ENCODE peak calls at places on chromosome X, in four cellular contexts. Z is upper lobe of right lung; X is OCI-LY7; O is CD8-positive, alpha-beta memory T cell. Q is an unnamed sample. For H3K4me1, the result is how much of the 10 kb centered on the place peaks cover.

GRCh38 chrX:151935358-151935757 is 22.7 kb downstream of the MAGEA4 start:
- DNase-seq in Z (no peak), X (no peak), O (no peak), Q (no peak)

GRCh38 chrX:153573999-153574398 is 24.9 kb downstream of the CCNQ start:
- DNase-seq in Z (no peak), X (peak), O (no peak), Q (no peak)

GRCh38 chrX:123859409-123859827 is 435 bp upstream of the XIAP start:
- DNase-seq in Z (no peak), X (peak), O (peak), Q (no peak)

GRCh38 chrX:150486011-150486410 is 82.4 kb upstream of the MTM1 start:
- DNase-seq in Z (no peak), X (peak), O (peak), Q (no peak)

GRCh38 chrX:72016881-72017783 is 106.5 kb downstream of the NHSL2 start:
- DNase-seq in Z (no peak), X (no peak), O (no peak), Q (no peak)

GRCh38 chrX:55489315-55490009 is at the start of gene USP51:
- DNase-seq in Z (peak), X (peak), O (peak), Q (no peak)

GRCh38 chrX:5113128-5113527 is 1115.5 kb downstream of the NLGN4X start:
- DNase-seq in Z (no peak), X (peak), O (no peak), Q (no peak)

GRCh38 chrX:119690921-119691716 is 1.8 kb downstream of the SEPTIN6 start:
- DNase-seq in Z (no peak), X (no peak), O (peak), Q (no peak)

GRCh38 chrX:74450803-74451449 is 29.6 kb downstream of the SLC16A2 start:
- DNase-seq in Z (no peak), X (no peak), O (no peak), Q (peak)

GRCh38 chrX:3712870-3713224 is 602 bp downstream of the PRKX start:
- DNase-seq in Z (no peak), X (no peak), O (no peak), Q (peak)

GRCh38 chrX:52346462-52347165 is 22.2 kb upstream of the XAGE2 start:
- DNase-seq in Z (no peak), X (no peak), O (no peak), Q (no peak)

GRCh38 chrX:38375888-38376287 is 23.5 kb downstream of the OTC start:
- DNase-seq in Z (no peak), X (peak), O (no peak), Q (no peak)

GRCh38 chrX:41087219-41087618 is 2.0 kb downstream of the USP9X start:
- DNase-seq in Z (no peak), X (no peak), O (no peak), Q (no peak)

GRCh38 chrX:42220083-42220482 is 296.7 kb upstream of the CASK start:
- DNase-seq in Z (no peak), X (no peak), O (no peak), Q (no peak)

GRCh38 chrX:373641-374471 is 12.9 kb downstream of the PPP2R3B start:
- DNase-seq in Z (no peak), X (peak), O (no peak), Q (peak)

GRCh38 chrX:72100051-72100755 is 31.5 kb downstream of the RTL5 start:
- DNase-seq in Z (no peak), X (no peak), O (no peak), Q (no peak)

GRCh38 chrX:8067754-8068469 is 103.2 kb downstream of the VCX2 start:
- DNase-seq in Z (no peak), X (no peak), O (no peak), Q (no peak)

GRCh38 chrX:155534800-155535199 is 76.4 kb upstream of the F8A3 start:
- DNase-seq in Z (no peak), X (no peak), O (no peak), Q (no peak)

GRCh38 chrX:139642241-139642927 is 65.6 kb downstream of the MCF2 start:
- DNase-seq in Z (no peak), X (no peak), O (no peak), Q (no peak)

GRCh38 chrX:2609431-2610238 is 81.5 kb upstream of the CD99 start:
- DNase-seq in Z (no peak), X (peak), O (no peak), Q (no peak)

GRCh38 chrX:2608638-2609430 is 82.3 kb upstream of the CD99 start:
- DNase-seq in Z (peak), X (peak), O (peak), Q (peak)

GRCh38 chrX:2607113-2607512 is 84.0 kb upstream of the CD99 start:
- DNase-seq in Z (no peak), X (no peak), O (no peak), Q (no peak)

GRCh38 chrX:2614911-2615310 is 76.2 kb upstream of the CD99 start:
- DNase-seq in Z (no peak), X (no peak), O (no peak), Q (no peak)

DNA sequence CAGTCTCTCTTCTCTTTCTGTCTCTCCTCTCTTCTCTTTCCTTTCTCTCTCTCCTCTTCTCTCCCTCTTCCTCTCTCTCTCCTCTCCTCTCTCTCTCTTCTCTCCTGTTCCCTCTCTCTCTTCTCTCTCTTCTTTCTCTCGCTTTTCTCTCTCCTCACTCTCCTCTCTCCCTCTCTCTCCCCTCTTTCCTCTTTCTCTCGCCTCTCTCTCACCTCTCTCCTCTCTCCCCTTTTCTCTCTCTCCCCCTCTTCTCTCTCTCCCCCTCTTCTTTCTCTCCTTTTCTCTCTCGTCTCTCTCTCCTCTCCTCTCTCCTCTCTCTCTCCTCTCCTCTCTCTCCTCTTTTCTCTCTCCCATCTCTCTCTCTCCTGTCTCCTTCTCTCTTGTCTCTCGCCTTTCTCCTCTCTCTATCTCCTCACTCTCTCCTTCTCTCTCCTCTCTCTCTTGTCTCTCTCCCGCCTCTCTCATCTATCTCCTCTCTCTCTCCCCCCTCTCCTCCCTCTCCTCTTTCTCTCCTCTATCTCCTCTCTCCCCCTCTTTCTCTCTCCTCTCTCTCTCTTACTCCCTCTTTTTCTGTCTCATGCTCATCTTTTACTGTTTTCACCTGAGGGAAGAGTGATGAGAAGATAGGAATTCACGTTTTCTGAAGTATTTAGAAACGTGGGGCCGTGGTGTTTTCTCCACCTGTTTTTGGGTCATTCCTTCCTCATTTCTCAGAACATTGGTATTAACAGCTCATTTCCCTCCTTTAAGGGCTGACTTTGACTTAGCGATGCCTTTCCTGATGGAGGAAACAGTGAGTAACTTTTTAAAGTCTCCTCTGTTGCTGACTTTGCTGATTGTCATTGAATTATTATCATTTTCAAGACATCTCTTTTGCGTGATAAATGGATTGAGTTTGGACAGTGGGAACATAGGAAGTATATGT is 80.6 kb upstream of the CD99 start:
- DNase-seq in Z (no peak), X (no peak), O (no peak), Q (no peak)
- H3K4me3 ChIP-seq in Z (peak), X (peak), O (no peak), Q (peak)

GRCh38 chrX:12979630-12980015 is 4.7 kb downstream of the TMSB4X start:
- DNase-seq in Z (no peak), X (no peak), O (no peak), Q (no peak)
- H3K4me1 ChIP-seq in Z (under half), X (under half), O (half or more), Q (under half)

DNA sequence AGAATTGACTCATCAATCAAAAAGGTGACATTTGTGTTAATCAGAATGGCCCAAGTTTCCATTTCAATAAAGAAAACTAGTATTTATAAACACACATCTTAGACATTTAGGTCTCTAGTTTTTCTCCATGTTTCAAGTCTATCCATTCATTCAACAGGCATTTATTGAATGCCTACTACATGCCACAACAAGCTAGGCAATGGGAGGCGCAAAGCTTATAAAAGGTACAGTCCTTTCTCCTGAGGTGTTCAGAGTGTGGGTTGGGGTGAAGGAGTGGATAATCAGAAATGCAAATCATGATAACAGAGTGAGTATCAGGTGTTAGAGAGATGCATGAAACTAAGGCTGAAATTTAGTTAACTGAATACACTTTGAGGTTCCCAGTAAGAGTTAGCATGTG is 78.0 kb downstream of the HCCS start:
- DNase-seq in Z (no peak), X (no peak), O (no peak), Q (no peak)
- H3K4me3 ChIP-seq in Z (no peak), X (no peak), O (no peak), Q (no peak)

DNA sequence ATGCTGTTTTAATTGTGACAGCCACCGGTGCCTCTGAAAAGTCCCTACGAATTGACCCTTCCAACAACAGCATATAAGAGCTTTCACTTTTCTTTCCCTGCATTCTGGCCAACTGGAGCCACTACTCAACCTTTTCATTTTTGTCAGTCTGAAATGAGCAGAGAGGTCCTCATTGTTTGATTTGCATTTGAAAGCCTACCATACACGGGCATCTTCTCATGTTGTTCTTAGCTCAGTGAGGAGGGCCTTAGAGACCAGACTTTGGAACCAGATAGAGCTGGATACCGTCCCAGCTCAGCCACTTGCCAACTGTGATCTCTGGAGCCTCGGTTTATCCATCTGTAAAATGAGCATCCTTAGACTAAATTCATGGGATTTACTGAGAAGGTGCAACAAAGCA is 16.9 kb upstream of the TMSB4X start:
- DNase-seq in Z (no peak), X (no peak), O (no peak), Q (no peak)
- H3K4me1 ChIP-seq in Z (under half), X (half or more), O (half or more), Q (under half)

DNA sequence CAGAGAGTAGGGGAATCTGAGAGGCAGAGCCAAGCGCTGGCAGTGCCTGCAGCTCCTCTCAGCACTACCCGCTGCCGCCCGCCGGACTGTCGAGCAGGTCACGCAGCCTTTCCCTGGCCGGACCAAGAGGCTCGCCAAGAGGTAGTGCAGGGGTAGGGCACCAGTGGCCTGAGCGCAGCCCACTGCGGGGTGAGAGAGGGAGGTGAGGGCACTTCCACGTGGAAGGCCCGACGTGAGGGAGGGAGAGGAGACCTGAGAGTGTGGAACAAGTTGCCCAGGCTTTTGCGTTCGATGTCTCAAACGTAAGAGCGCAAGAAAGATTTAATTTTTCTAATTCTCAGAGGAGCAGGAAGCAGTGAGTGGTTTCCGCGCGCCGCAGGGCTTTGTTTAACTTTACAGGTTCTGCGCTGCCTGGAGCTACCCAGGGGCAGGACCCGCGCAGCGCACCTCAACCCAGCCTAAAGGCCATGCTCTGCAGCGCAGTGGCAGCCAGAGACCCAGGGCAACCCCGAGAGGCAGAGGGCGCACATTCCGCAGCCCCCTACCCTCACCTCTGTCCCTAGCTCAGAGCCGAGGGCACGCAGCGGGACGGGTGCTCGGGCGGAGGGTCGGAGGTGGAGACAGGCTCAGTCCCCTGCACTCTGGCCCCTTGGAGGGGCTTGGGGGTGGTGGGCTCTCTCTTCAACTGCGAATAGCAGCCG is 14.9 kb downstream of the ARHGAP36 start:
- DNase-seq in Z (no peak), X (no peak), O (no peak), Q (no peak)
- H3K4me3 ChIP-seq in Z (no peak), X (no peak), O (no peak), Q (no peak)

DNA sequence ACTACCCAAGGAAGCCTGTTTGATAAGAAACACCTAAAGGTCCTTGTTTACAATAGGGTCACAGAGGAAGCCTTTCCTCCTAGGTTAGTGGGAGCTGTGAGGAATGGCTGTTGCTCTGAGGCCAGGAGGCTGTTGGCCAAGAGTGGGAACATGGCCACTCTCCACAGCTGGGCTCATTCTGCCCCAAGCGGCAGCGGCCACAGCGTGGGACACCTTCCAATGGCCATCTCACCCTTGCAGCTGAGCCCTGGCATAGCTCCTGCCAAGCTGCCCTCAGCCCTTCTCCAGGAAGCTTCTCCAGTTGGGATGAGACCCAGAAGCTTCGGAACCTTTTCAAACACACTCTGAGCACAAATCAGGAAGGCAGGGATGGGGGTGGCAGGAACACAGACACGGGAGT is 111.8 kb upstream of the MAP3K15 start:
- DNase-seq in Z (no peak), X (no peak), O (no peak), Q (no peak)
- H3K4me1 ChIP-seq in Z (under half), X (under half), O (under half), Q (under half)

GRCh38 chrX:47619486-47620302 is at the start of gene SYN1:
- DNase-seq in Z (peak), X (no peak), O (peak), Q (no peak)
- H3K4me3 ChIP-seq in Z (peak), X (no peak), O (no peak), Q (peak)

GRCh38 chrX:12951590-12951965 is 23.3 kb upstream of the TMSB4X start:
- DNase-seq in Z (no peak), X (peak), O (no peak), Q (no peak)
- H3K4me1 ChIP-seq in Z (under half), X (half or more), O (half or more), Q (under half)

DNA sequence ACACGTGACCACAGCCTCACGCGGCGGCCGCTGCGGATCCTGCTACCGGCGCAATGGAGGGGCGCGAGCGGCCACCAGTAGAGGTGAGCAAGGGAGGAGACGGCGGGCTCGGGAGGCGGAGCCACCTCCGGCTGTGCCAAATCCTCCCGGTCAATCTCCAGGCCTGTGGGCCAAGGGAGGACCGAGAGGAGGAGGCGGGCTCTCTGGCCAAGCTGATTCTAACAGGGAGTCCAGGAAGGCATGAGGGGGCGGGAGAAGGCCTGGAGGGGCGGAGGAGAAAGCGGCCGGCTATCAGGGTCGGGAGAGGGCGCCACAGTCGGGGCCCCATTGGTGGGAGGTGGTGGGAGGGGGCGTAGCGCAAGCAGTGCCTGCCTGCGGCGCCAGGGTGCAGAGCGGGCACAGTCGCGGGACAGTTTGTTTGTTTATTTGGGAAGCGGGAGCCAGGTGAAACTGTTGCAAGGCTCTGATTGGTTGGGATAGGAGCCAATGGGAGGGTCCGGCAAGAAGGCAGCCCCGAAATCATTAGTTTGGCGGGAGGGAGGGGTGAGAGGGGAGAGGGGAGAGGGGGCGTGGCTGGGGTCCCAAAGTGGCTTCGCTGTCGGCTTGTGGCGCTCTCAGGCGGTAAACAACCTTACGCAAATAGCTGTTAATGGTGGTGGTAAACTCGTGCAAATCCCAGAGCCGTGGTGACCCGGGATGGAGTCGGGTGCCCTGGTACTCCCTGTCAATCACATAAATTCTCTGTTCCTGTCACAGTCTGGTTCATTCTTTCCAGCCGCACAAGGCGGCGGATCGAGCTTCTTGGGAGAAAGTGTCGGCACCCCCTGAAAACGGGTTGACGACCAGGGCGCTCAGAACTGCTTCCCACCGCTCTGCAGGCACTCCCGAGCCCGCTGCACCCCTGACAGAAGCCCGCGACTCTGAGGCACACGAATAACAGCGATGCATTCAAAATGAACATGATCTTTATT is at the start of gene IRS4:
- DNase-seq in Z (no peak), X (no peak), O (no peak), Q (peak)
- H3K4me3 ChIP-seq in Z (peak), X (no peak), O (no peak), Q (peak)